ENCODE peak calls at places on chromosomes 13 and 19, in seven cellular contexts. F is H1, M is WTC11, V is K562, B is HCT116, D is GM12878, X is HepG2. A is an unnamed sample.

GRCh38 chr13:112453874-112454647 is 77.9 kb downstream of the SPACA7 start:
- DNase-seq in F (no peak), M (no peak), V (no peak), B (no peak), D (no peak), X (no peak), A (no peak)

GRCh38 chr19:4660181-4660791 is 9.9 kb downstream of the MYDGF start:
- DNase-seq in F (no peak), M (peak; percentile 72), V (peak; percentile 52), B (no peak), D (no peak), X (peak; percentile 42), A (peak; percentile 50)

GRCh38 chr13:30877335-30877734 is 28.7 kb upstream of the MEDAG start:
- DNase-seq in F (no peak), M (no peak), V (no peak), B (no peak), D (no peak), X (no peak), A (no peak)

GRCh38 chr13:44819245-44819644 is 170.0 kb downstream of the NUFIP1 start:
- DNase-seq in F (no peak), M (no peak), V (no peak), B (peak; percentile 85), D (no peak), X (peak; percentile 57), A (no peak)

GRCh38 chr19:41192574-41193419 is at the start of gene CYP2S1:
- DNase-seq in F (no peak), M (peak; percentile 78), V (peak; percentile 94), B (peak; percentile 15), D (no peak), X (no peak), A (peak; percentile 58)

GRCh38 chr19:37845932-37846331 is 60.5 kb downstream of the WDR87 start:
- DNase-seq in F (no peak), M (no peak), V (no peak), B (no peak), D (no peak), X (no peak), A (no peak)

GRCh38 chr13:32225494-32225931 is 89.7 kb downstream of the ZAR1L start:
- DNase-seq in F (no peak), M (no peak), V (no peak), B (no peak), D (no peak), X (no peak), A (no peak)

GRCh38 chr13:26601669-26602068 is 44.2 kb downstream of the WASF3 start:
- DNase-seq in F (no peak), M (no peak), V (no peak), B (no peak), D (peak; percentile 15), X (no peak), A (no peak)

GRCh38 chr19:18650468-18651001 is 13.7 kb downstream of the KLHL26 start:
- DNase-seq in F (no peak), M (no peak), V (peak; percentile 62), B (no peak), D (no peak), X (no peak), A (no peak)

GRCh38 chr13:40340368-40341085 is 325.9 kb downstream of the FOXO1 start:
- DNase-seq in F (no peak), M (no peak), V (no peak), B (no peak), D (no peak), X (no peak), A (no peak)

GRCh38 chr19:3916033-3916432 is 16.8 kb upstream of the NMRK2 start:
- DNase-seq in F (no peak), M (no peak), V (no peak), B (no peak), D (no peak), X (no peak), A (no peak)

GRCh38 chr13:97174638-97175037 is 47.5 kb upstream of the MBNL2 start:
- DNase-seq in F (no peak), M (no peak), V (no peak), B (no peak), D (no peak), X (no peak), A (no peak)

GRCh38 chr19:49859838-49860715 is 7.3 kb downstream of the PNKP start:
- DNase-seq in F (no peak), M (no peak), V (no peak), B (no peak), D (no peak), X (no peak), A (no peak)

GRCh38 chr19:13579388-13580060 is 73.2 kb upstream of the CACNA1A start:
- DNase-seq in F (no peak), M (no peak), V (peak; percentile 36), B (no peak), D (no peak), X (no peak), A (no peak)

GRCh38 chr13:40666905-40667621 is 622 bp upstream of the FOXO1 start:
- DNase-seq in F (no peak), M (peak; percentile 59), V (peak; percentile 57), B (no peak), D (no peak), X (peak; percentile 48), A (peak; percentile 58)

GRCh38 chr13:26759907-26760834 is at the start of gene GPR12:
- DNase-seq in F (no peak), M (peak; percentile 16), V (no peak), B (no peak), D (no peak), X (no peak), A (no peak)

GRCh38 chr19:18948075-18948975 is 7.3 kb upstream of the HOMER3 start:
- DNase-seq in F (no peak), M (no peak), V (no peak), B (no peak), D (no peak), X (no peak), A (no peak)

GRCh38 chr13:30027569-30028455 is 177.4 kb upstream of the UBL3 start:
- DNase-seq in F (no peak), M (no peak), V (no peak), B (no peak), D (no peak), X (no peak), A (no peak)

GRCh38 chr13:110422913-110423688 is 116.0 kb downstream of the COL4A2 start:
- DNase-seq in F (no peak), M (no peak), V (no peak), B (no peak), D (no peak), X (no peak), A (no peak)

GRCh38 chr19:38557205-38557799 is 60.5 kb downstream of the MAP4K1 start:
- DNase-seq in F (no peak), M (no peak), V (peak; percentile 77), B (no peak), D (peak; percentile 85), X (no peak), A (no peak)

GRCh38 chr19:42121036-42121621 is 11.1 kb downstream of the POU2F2 start:
- DNase-seq in F (no peak), M (no peak), V (no peak), B (no peak), D (no peak), X (no peak), A (no peak)

GRCh38 chr19:14081797-14082674 is 3.5 kb downstream of the C19orf67 start:
- DNase-seq in F (no peak), M (no peak), V (peak; percentile 30), B (no peak), D (no peak), X (no peak), A (no peak)

GRCh38 chr19:20969498-20969897 is 46.4 kb downstream of the ZNF85 start:
- DNase-seq in F (no peak), M (no peak), V (no peak), B (peak; percentile 57), D (no peak), X (peak; percentile 17), A (no peak)

GRCh38 chr13:37011788-37012187 is 11.2 kb downstream of the EXOSC8 start:
- DNase-seq in F (no peak), M (no peak), V (no peak), B (no peak), D (no peak), X (no peak), A (no peak)

GRCh38 chr19:49861127-49861526 is 6.2 kb downstream of the PNKP start:
- DNase-seq in F (no peak), M (peak; percentile 55), V (no peak), B (no peak), D (no peak), X (no peak), A (peak; percentile 11)

DNA sequence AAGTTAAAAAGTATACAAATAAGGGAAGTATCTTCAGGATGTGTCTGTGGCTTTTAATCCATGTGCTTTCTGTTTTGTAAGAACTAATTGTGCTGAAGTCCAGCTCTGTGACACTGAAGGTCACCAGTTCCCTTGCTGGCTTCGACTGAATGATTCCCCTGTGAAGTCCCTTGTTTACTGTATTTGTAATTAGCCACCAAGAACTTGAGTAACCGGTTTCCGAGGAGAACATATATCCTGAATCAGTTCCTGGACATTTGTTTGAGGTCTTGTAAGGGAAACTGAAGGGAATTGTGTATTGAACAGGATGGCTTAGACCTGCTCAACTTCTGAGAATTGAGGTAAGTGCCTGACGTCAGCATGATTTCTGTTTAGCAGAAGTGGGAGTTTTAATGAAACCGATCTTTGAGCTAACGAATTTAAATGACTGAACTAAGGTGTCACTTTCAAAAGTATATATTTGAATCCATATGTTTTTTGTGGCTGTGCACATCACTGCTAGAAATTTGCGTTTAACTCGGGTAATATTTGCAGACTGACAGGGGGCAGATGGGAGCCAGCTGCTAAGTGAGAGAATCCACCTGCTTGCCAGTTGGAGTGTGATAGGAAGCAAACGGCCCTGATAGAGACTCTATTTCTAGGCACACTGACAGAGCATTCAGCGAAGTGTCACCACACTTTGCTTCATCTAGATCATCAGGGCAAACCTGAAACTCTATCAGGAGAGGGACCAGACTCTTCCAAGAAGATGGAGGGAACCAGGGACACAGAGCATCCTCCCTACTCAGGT is 530.0 kb downstream of the RFC3 start:
- DNase-seq in F (no peak), M (no peak), V (no peak), B (no peak), D (no peak), X (peak; percentile 5), A (no peak)
- TF ChIP-seq SP1 in F (no peak), M (no peak), V (no peak), B (no peak), D (no peak), X (no peak), A (no peak)

DNA sequence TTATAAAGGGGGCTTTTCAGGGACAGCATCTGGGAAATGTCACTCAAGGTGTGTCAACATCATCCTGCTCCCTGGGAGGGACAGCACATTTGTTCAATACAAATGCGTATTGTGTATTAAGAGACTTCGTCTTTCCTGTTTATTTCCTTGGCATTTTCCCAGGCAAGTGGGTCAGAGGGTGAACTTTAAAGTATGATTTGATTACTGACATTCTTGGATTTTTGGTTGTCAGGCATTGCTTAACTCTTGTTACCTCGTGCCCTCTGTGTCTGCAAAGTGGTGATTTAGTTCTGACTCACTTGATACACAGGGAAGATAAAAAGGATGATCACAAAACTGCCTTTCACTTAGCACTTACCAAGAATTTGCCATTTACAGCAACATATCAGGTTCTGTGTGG is 292.7 kb downstream of the SUCLA2 start:
- DNase-seq in F (no peak), M (no peak), V (no peak), B (no peak), D (no peak), X (no peak), A (no peak)
- TF ChIP-seq SP1 in F (no peak), M (no peak), V (no peak), B (no peak), D (no peak), X (no peak), A (no peak)

GRCh38 chr13:43251967-43252366 is 228.6 kb downstream of the DNAJC15 start:
- DNase-seq in F (no peak), M (no peak), V (no peak), B (no peak), D (no peak), X (no peak), A (no peak)
- TF ChIP-seq SP1 in F (no peak), M (no peak), V (no peak), B (no peak), D (no peak), X (no peak), A (no peak)

GRCh38 chr13:78881746-78882145 is 222.8 kb upstream of the OBI1 start:
- DNase-seq in F (no peak), M (no peak), V (no peak), B (no peak), D (no peak), X (no peak), A (peak; percentile 61)
- TF ChIP-seq SP1 in F (no peak), M (no peak), V (no peak), B (no peak), D (no peak), X (no peak), A (no peak)

A was measured in HEK293T.